ENCODE peak calls at places on chromosomes 1 and 21, in nine cellular contexts. V is GM20000; B is NCI-H1930; W is activated T-helper 1 cell treated with anti-CD3 and anti-CD28 coated beads, Interleukin-12 subunit alpha, Interleukin-12 subunit beta, Interleukin-2, Interleukin-4 antibody, amounts not matched to agents 30 ng/mL and 10 ng/mL and 1 ng/mL, durations not matched to agents 14 hours and 24 hours and 36 hours; D is A549; K is foreskin fibroblast; P is CD4-positive, CD25-positive, alpha-beta regulatory T cell; A is neural crest cell; Y is activated CD4-positive, alpha-beta T cell treated with anti-CD3 and anti-CD28 coated beads, Interleukin-2, amount 10 ng/mL, durations not matched to agents 24 days and 14 days. G is an unnamed sample.

GRCh38 chr1:203364013-203364730 is 13.2 kb upstream of the FMOD start:
- DNase-seq in V (no peak), B (no peak), W (no peak), D (no peak), K (no peak), P (no peak), A (no peak), Y (no peak), G (no peak)

GRCh38 chr1:2494323-2494693 is 18.2 kb downstream of the PLCH2 start:
- DNase-seq in V (no peak), B (no peak), W (no peak), D (peak), K (peak), P (no peak), A (no peak), Y (no peak), G (no peak)

GRCh38 chr1:116020668-116021272 is 44.5 kb downstream of the SLC22A15 start:
- DNase-seq in V (peak), B (peak), W (no peak), D (peak), K (peak), P (peak), A (peak), Y (peak), G (peak)

GRCh38 chr1:26317612-26318337 is at the start of gene CD52:
- DNase-seq in V (peak), B (no peak), W (peak), D (no peak), K (no peak), P (peak), A (no peak), Y (peak), G (no peak)

GRCh38 chr1:42692461-42692860 is 10.2 kb downstream of the YBX1 start:
- DNase-seq in V (no peak), B (no peak), W (no peak), D (no peak), K (no peak), P (no peak), A (no peak), Y (no peak), G (no peak)

GRCh38 chr1:92808353-92808752 is 23.4 kb upstream of the EVI5 start:
- DNase-seq in V (no peak), B (no peak), W (no peak), D (no peak), K (no peak), P (no peak), A (no peak), Y (no peak), G (no peak)

GRCh38 chr1:28035420-28035819 is 53.0 kb downstream of the EYA3 start:
- DNase-seq in V (no peak), B (no peak), W (no peak), D (no peak), K (no peak), P (no peak), A (no peak), Y (no peak), G (no peak)

GRCh38 chr1:244970236-244970652 is 105.9 kb upstream of the HNRNPU start:
- DNase-seq in V (peak), B (peak), W (peak), D (no peak), K (peak), P (peak), A (peak), Y (peak), G (peak)

GRCh38 chr1:44652445-44653106 is 21.7 kb downstream of the TMEM53 start:
- DNase-seq in V (peak), B (peak), W (peak), D (peak), K (peak), P (peak), A (peak), Y (peak), G (peak)

GRCh38 chr21:38386967-38387366 is 111.3 kb downstream of the ERG start:
- DNase-seq in V (no peak), B (no peak), W (no peak), D (no peak), K (no peak), P (no peak), A (no peak), Y (peak), G (no peak)

GRCh38 chr1:245605480-245606156 is 450.8 kb downstream of the KIF26B start:
- DNase-seq in V (no peak), B (no peak), W (no peak), D (no peak), K (peak), P (no peak), A (no peak), Y (no peak), G (no peak)

GRCh38 chr21:38282921-38283320 is 26.1 kb downstream of the KCNJ15 start:
- DNase-seq in V (no peak), B (no peak), W (no peak), D (no peak), K (peak), P (no peak), A (no peak), Y (no peak), G (no peak)

GRCh38 chr1:55718758-55719671 is 503.9 kb upstream of the USP24 start:
- DNase-seq in V (no peak), B (no peak), W (no peak), D (peak), K (peak), P (no peak), A (no peak), Y (no peak), G (peak)

GRCh38 chr1:27436204-27437159 is 44.1 kb downstream of the GPR3 start:
- DNase-seq in V (no peak), B (no peak), W (no peak), D (peak), K (peak), P (peak), A (no peak), Y (peak), G (no peak)

GRCh38 chr1:161404051-161404597 is 36.4 kb upstream of the CFAP126 start:
- DNase-seq in V (no peak), B (no peak), W (no peak), D (no peak), K (no peak), P (no peak), A (no peak), Y (no peak), G (no peak)

GRCh38 chr1:208218237-208219097 is 25.7 kb downstream of the PLXNA2 start:
- DNase-seq in V (no peak), B (no peak), W (no peak), D (no peak), K (no peak), P (no peak), A (no peak), Y (no peak), G (no peak)

GRCh38 chr1:27405074-27405473 is 12.7 kb downstream of the GPR3 start:
- DNase-seq in V (no peak), B (no peak), W (no peak), D (no peak), K (peak), P (no peak), A (no peak), Y (no peak), G (no peak)

GRCh38 chr1:221961532-221962292 is 219.8 kb upstream of the DUSP10 start:
- DNase-seq in V (peak), B (no peak), W (peak), D (no peak), K (peak), P (no peak), A (no peak), Y (peak), G (no peak)

GRCh38 chr1:221887091-221887746 is 145.3 kb upstream of the DUSP10 start:
- DNase-seq in V (no peak), B (no peak), W (no peak), D (peak), K (peak), P (no peak), A (no peak), Y (no peak), G (peak)

GRCh38 chr1:217333939-217334338 is 297.0 kb downstream of the GPATCH2 start:
- DNase-seq in V (peak), B (no peak), W (no peak), D (peak), K (peak), P (no peak), A (peak), Y (no peak), G (no peak)

GRCh38 chr1:207644852-207645631 is at the start of gene CR1L:
- DNase-seq in V (peak), B (no peak), W (peak), D (peak), K (peak), P (peak), A (no peak), Y (peak), G (peak)

GRCh38 chr1:240210026-240210425 is 118.3 kb downstream of the FMN2 start:
- DNase-seq in V (no peak), B (no peak), W (no peak), D (no peak), K (no peak), P (no peak), A (no peak), Y (no peak), G (no peak)

GRCh38 chr1:16088996-16089395 is 15.5 kb upstream of the FAM131C start:
- DNase-seq in V (no peak), B (no peak), W (no peak), D (no peak), K (peak), P (no peak), A (no peak), Y (no peak), G (peak)

GRCh38 chr1:77859248-77859647 is 29.2 kb upstream of the NEXN start:
- DNase-seq in V (no peak), B (no peak), W (no peak), D (no peak), K (no peak), P (no peak), A (no peak), Y (no peak), G (no peak)

GRCh38 chr1:118918230-118918939 is 69.8 kb downstream of the TBX15 start:
- DNase-seq in V (peak), B (no peak), W (no peak), D (no peak), K (no peak), P (no peak), A (no peak), Y (no peak), G (no peak)

GRCh38 chr1:18735369-18735997 is 104.8 kb downstream of the PAX7 start:
- DNase-seq in V (no peak), B (no peak), W (no peak), D (no peak), K (no peak), P (no peak), A (no peak), Y (no peak), G (peak)

GRCh38 chr1:13764933-13765332 is 64.9 kb downstream of the PRDM2 start:
- DNase-seq in V (no peak), B (no peak), W (no peak), D (no peak), K (no peak), P (no peak), A (no peak), Y (no peak), G (no peak)

GRCh38 chr1:17856496-17857108 is 101.5 kb downstream of the ACTL8 start:
- DNase-seq in V (no peak), B (no peak), W (no peak), D (no peak), K (no peak), P (no peak), A (no peak), Y (no peak), G (no peak)

GRCh38 chr1:240878631-240879030 is 266.7 kb upstream of the GREM2 start:
- DNase-seq in V (no peak), B (no peak), W (no peak), D (no peak), K (peak), P (no peak), A (no peak), Y (no peak), G (no peak)

GRCh38 chr1:193558491-193559028 is 372.1 kb upstream of the B3GALT2 start:
- DNase-seq in V (no peak), B (no peak), W (no peak), D (peak), K (peak), P (no peak), A (no peak), Y (no peak), G (no peak)

GRCh38 chr1:158124999-158125398 is 55.7 kb upstream of the CD1D start:
- DNase-seq in V (peak), B (peak), W (peak), D (peak), K (peak), P (peak), A (peak), Y (peak), G (peak)

GRCh38 chr21:16794944-16795343 is 717.9 kb upstream of the CXADR start:
- DNase-seq in V (no peak), B (no peak), W (no peak), D (peak), K (peak), P (no peak), A (no peak), Y (no peak), G (no peak)

GRCh38 chr1:65422241-65423203 is 2.1 kb downstream of the LEPR start:
- DNase-seq in V (no peak), B (no peak), W (no peak), D (no peak), K (peak), P (no peak), A (no peak), Y (no peak), G (no peak)